ENCODE peak calls at places on chromosomes 3 and 15, in seven cellular contexts. I, K, T, G, Q, M and D are unnamed samples.

GRCh38 chr3:81744366-81744765 is 17.1 kb downstream of the GBE1 start:
- DNase-seq in I (peak; percentile 18), K (no peak), T (peak; percentile 90), G (no peak), Q (peak; percentile 97), M (no peak), D (no peak)

GRCh38 chr3:187518616-187519015 is 150.4 kb downstream of the RTP4 start:
- DNase-seq in I (no peak), K (no peak), T (no peak), G (no peak), Q (no peak), M (no peak), D (no peak)

GRCh38 chr3:8589880-8590556 is 54.6 kb downstream of the SSUH2 start:
- DNase-seq in I (no peak), K (no peak), T (peak; percentile 79), G (no peak), Q (peak; percentile 94), M (no peak), D (no peak)

GRCh38 chr3:177337548-177338331 is 140.5 kb upstream of the TBL1XR1 start:
- DNase-seq in I (no peak), K (no peak), T (peak; percentile 80), G (no peak), Q (peak; percentile 88), M (no peak), D (no peak)

GRCh38 chr3:23442598-23443383 is 239.7 kb downstream of the UBE2E2 start:
- DNase-seq in I (no peak), K (peak; percentile 46), T (peak; percentile 74), G (no peak), Q (peak; percentile 46), M (no peak), D (no peak)

GRCh38 chr3:62532796-62533195 is 159.4 kb upstream of the FEZF2 start:
- DNase-seq in I (no peak), K (no peak), T (no peak), G (no peak), Q (no peak), M (no peak), D (no peak)

GRCh38 chr15:25798207-25798931 is 64.8 kb downstream of the ATP10A start:
- DNase-seq in I (no peak), K (no peak), T (no peak), G (no peak), Q (peak; percentile 57), M (no peak), D (no peak)

GRCh38 chr3:16482194-16482769 is 31.2 kb downstream of the RFTN1 start:
- DNase-seq in I (no peak), K (no peak), T (no peak), G (no peak), Q (no peak), M (no peak), D (no peak)

GRCh38 chr15:29433507-29433906 is 163.9 kb upstream of the NSMCE3 start:
- DNase-seq in I (no peak), K (no peak), T (no peak), G (no peak), Q (no peak), M (no peak), D (no peak)

GRCh38 chr15:29430124-29430523 is 160.5 kb upstream of the NSMCE3 start:
- DNase-seq in I (no peak), K (no peak), T (no peak), G (no peak), Q (no peak), M (no peak), D (no peak)

GRCh38 chr15:29430831-29431230 is 161.2 kb upstream of the NSMCE3 start:
- DNase-seq in I (no peak), K (no peak), T (no peak), G (no peak), Q (no peak), M (no peak), D (no peak)

GRCh38 chr15:29433050-29433318 is 163.4 kb upstream of the NSMCE3 start:
- DNase-seq in I (no peak), K (no peak), T (no peak), G (no peak), Q (no peak), M (no peak), D (no peak)

DNA sequence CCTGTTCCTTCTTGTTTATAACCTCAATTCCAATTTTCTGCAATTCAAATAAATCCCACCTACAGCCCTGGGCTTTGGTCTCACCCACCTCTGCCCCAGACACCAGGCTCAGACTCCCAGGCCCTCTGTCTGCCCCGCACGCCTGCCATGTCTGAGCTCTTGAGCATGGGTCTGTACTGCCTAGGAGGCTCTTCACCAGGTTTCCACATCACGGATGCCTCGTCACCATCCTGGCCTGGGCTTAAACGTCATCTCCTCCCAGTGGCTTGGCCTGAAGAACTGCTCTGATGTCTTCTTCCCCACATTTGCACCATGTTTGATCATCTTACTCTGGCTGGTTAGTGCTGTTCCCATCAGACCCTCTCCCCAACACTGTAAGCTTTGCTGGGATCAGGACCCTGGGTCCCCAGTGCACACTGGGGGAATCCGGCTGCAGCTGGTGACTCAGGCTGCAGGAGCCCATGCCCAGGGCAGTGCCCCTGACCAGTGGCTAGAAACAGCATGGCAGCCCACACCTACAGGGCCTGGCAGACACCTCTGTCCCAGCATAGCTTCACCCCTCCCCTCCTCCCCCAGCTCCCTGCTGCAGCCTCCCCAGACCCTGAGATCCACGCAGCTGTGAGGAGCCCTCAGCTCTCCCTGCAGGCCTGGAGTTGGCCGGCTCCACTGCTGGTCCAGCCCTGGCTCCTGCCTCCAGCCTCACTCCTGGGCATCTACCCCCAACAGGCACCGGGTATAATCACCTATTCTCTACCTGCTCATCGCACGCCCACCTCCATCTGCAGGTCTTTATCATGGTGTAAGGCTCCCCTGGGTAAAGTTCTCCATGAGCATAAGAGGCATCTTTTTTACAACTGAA is 162.8 kb upstream of the NSMCE3 start:
- DNase-seq in I (no peak), K (no peak), T (no peak), G (no peak), Q (no peak), M (no peak), D (no peak)
- H3K4me3 ChIP-seq in I (no peak overlapping the region), K (no peak overlapping the region), T (no peak overlapping the region), G (no peak overlapping the region), Q (no peak overlapping the region), M (no peak overlapping the region), D (no peak overlapping the region)

DNA sequence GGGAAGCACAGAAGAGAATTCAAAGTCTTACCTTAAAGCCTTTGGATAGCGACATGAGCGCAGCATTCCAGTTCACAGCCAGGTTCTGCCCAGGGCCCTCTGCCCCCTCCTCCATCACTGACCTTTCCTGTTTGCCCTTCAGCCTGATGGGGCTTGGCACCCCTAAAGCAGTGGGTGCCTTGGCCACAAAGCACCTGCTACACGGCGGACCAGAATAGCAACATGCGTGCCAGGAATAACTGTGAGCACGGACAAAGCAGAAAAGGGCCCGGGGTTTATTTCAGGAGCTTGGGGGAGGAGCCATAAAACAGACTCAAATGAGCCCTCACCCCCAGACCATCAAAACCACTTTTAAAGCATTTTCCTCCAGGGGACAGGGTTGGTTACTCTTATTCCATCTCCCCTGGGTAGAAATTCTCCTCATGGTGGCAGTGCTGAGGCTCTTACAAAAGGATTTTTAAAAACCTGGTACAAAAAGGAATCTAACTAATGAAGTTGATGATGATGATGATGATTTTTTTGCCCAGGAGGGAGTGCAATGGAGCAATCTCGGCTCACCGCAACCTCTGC is 135.4 kb downstream of the KLF13 start:
- DNase-seq in I (no peak), K (no peak), T (no peak), G (no peak), Q (no peak), M (peak; percentile 34), D (no peak)
- TF ChIP-seq CTCF in I (no peak), K (peak; percentile 22), T (peak; percentile 49), G (no peak), Q (peak; percentile 34), M (peak; percentile 45), D (no peak)

DNA sequence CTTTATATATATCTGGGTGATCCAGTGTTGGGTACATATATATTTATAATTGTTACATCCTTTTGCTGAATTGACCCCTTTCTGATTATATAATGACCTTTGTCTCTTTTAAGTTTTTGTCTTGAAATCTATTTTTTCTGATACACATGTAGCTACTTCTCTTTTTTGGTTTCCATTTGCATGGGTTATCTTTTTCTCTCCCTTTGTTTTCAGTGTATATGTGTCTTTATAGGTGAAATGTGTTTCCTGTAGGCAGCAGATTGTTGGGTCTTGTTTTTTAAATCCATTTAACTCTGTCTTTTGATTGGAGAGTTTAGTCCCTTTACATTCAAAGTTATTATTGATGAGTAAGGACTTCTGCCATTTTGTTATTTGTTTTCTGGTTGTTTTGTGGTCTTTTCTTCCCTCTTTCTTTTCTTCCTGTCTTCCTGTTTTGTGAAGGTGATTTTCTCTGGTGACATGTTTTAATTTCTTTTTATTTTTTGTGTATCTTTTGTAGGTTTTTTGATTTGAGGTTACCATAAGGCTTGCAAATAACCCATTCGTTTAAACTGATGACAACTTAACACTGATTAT is 56.8 kb downstream of the STARD9 start:
- DNase-seq in I (no peak), K (no peak), T (no peak), G (no peak), Q (no peak), M (no peak), D (no peak)
- H3K4me3 ChIP-seq in I (no peak overlapping the region), K (no peak overlapping the region), T (no peak overlapping the region), G (no peak overlapping the region), Q (no peak overlapping the region), M (no peak overlapping the region), D (no peak overlapping the region)

GRCh38 chr3:4930501-4930900 is 48.7 kb upstream of the BHLHE40 start:
- DNase-seq in I (no peak), K (no peak), T (no peak), G (no peak), Q (no peak), M (no peak), D (no peak)
- TF ChIP-seq CTCF in I (no peak), K (no peak), T (no peak), G (no peak), Q (no peak), M (no peak), D (no peak)

GRCh38 chr15:75641603-75642002 is 1.6 kb upstream of the IMP3 start:
- DNase-seq in I (no peak), K (no peak), T (no peak), G (no peak), Q (no peak), M (no peak), D (no peak)

GRCh38 chr15:75640483-75641175 is 605 bp upstream of the IMP3 start:
- DNase-seq in I (no peak), K (peak; percentile 78), T (peak; percentile 72), G (no peak), Q (peak; percentile 55), M (peak; percentile 80), D (no peak)

GRCh38 chr15:75639709-75640482 is at the start of gene IMP3:
- DNase-seq in I (peak; percentile 95), K (peak; percentile 98), T (peak; percentile 98), G (peak; percentile 93), Q (peak; percentile 97), M (peak; percentile 98), D (peak; percentile 96)

GRCh38 chr15:75639191-75639708 is 774 bp downstream of the IMP3 start:
- DNase-seq in I (no peak), K (no peak), T (no peak), G (no peak), Q (peak; percentile 46), M (no peak), D (no peak)

DNA sequence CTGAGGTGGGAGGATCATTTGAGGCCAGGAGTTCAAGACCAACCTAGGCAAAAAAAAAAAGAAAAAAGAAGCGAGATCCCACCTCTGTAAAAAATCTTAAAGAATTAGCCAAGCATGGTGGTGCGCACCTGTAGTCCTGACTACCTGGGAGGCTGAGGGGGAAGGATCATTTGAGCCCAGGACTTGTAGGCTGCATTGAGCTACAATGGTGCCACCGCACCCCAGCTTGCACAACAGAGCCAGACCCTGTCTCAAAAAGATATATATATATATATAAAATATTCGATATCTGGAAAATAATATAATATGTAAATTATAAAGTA is 1.1 kb upstream of the IMP3 start:
- DNase-seq in I (no peak), K (no peak), T (no peak), G (no peak), Q (no peak), M (no peak), D (no peak)
- H3K4me3 ChIP-seq in I (no peak overlapping the region), K (no peak overlapping the region), T (no peak overlapping the region), G (no peak overlapping the region), Q (no peak overlapping the region), M (no peak overlapping the region), D (no peak overlapping the region)

GRCh38 chr3:107794664-107795443 is 272.1 kb downstream of the BBX start:
- DNase-seq in I (peak; percentile 51), K (no peak), T (no peak), G (no peak), Q (no peak), M (no peak), D (no peak)
- TF ChIP-seq CTCF in I (peak; percentile 16), K (no peak), T (no peak), G (peak; percentile 34), Q (peak; percentile 38), M (peak; percentile 24), D (peak; percentile 7)